ENCODE peak calls at places on chromosomes 2 and 18, in four cellular contexts. E is NCI-H146, T is prostate gland, N is GM10248. Y is an unnamed sample.

GRCh38 chr18:9380571-9381390 is 46.2 kb downstream of the TWSG1 start:
- DNase-seq in E (peak; percentile 97), T (no peak), N (no peak), Y (peak; percentile 58)

GRCh38 chr2:180698668-180699067 is 281.7 kb upstream of the UBE2E3 start:
- DNase-seq in E (no peak), T (no peak), N (no peak), Y (no peak)

GRCh38 chr2:120842456-120843439 is 107.1 kb downstream of the GLI2 start:
- DNase-seq in E (no peak), T (no peak), N (no peak), Y (no peak)

GRCh38 chr2:196963043-196963442 is 36.5 kb upstream of the PGAP1 start:
- DNase-seq in E (no peak), T (no peak), N (no peak), Y (no peak)

GRCh38 chr2:202104286-202104870 is 31.3 kb downstream of the KIAA2012 start:
- DNase-seq in E (peak; percentile 10), T (no peak), N (peak; percentile 43), Y (peak; percentile 76)

GRCh38 chr2:191670076-191670475 is 7.9 kb upstream of the NABP1 start:
- DNase-seq in E (no peak), T (no peak), N (no peak), Y (no peak)

GRCh38 chr2:159506179-159506578 is 110.2 kb downstream of the BAZ2B start:
- DNase-seq in E (no peak), T (no peak), N (no peak), Y (no peak)

GRCh38 chr2:138486347-138487198 is 15.0 kb upstream of the SPOPL start:
- DNase-seq in E (no peak), T (no peak), N (no peak), Y (no peak)

GRCh38 chr2:44793322-44793870 is 148.1 kb upstream of the SIX3 start:
- DNase-seq in E (no peak), T (no peak), N (no peak), Y (peak; percentile 67)

GRCh38 chr2:24434576-24434975 is 56.5 kb upstream of the NCOA1 start:
- DNase-seq in E (no peak), T (no peak), N (no peak), Y (no peak)

GRCh38 chr18:12076424-12077140 is 17.1 kb upstream of the ANKRD62 start:
- DNase-seq in E (peak; percentile 74), T (no peak), N (no peak), Y (peak; percentile 70)

GRCh38 chr2:31107588-31108300 is 30.5 kb downstream of the GALNT14 start:
- DNase-seq in E (no peak), T (no peak), N (no peak), Y (no peak)

GRCh38 chr2:156513219-156513618 is 77.0 kb downstream of the GPD2 start:
- DNase-seq in E (no peak), T (no peak), N (no peak), Y (no peak)

GRCh38 chr2:113148606-113149552 is 21.5 kb downstream of the IL1RN start:
- DNase-seq in E (no peak), T (no peak), N (no peak), Y (no peak)

GRCh38 chr2:187654535-187654934 is 100.3 kb upstream of the TFPI start:
- DNase-seq in E (peak; percentile 66), T (no peak), N (no peak), Y (peak; percentile 43)

GRCh38 chr18:79379931-79380815 is 15.6 kb upstream of the NFATC1 start:
- DNase-seq in E (no peak), T (no peak), N (no peak), Y (peak; percentile 42)

GRCh38 chr2:30273574-30273929 is 42.2 kb downstream of the LBH start:
- DNase-seq in E (no peak), T (no peak), N (no peak), Y (no peak)

GRCh38 chr2:72579595-72580180 is 246.1 kb downstream of the EXOC6B start:
- DNase-seq in E (peak; percentile 60), T (no peak), N (peak; percentile 18), Y (peak; percentile 8)

GRCh38 chr2:42929985-42930581 is 137.7 kb upstream of the HAAO start:
- DNase-seq in E (peak; percentile 12), T (no peak), N (no peak), Y (no peak)

GRCh38 chr2:96541326-96541725 is 4.8 kb downstream of the ARID5A start:
- DNase-seq in E (no peak), T (no peak), N (no peak), Y (no peak)

GRCh38 chr18:8730080-8730827 is 24.9 kb downstream of the MTCL1 start:
- DNase-seq in E (peak; percentile 95), T (peak; percentile 35), N (no peak), Y (no peak)

GRCh38 chr2:20666364-20667150 is at the start of gene GDF7:
- DNase-seq in E (peak; percentile 31), T (no peak), N (no peak), Y (peak; percentile 60)

GRCh38 chr2:30249354-30249753 is 18.0 kb downstream of the LBH start:
- DNase-seq in E (no peak), T (no peak), N (no peak), Y (no peak)

GRCh38 chr2:155994315-155994714 is 338.2 kb downstream of the NR4A2 start:
- DNase-seq in E (no peak), T (no peak), N (no peak), Y (no peak)

GRCh38 chr2:65435625-65436168 is 3.3 kb upstream of the SPRED2 start:
- DNase-seq in E (peak; percentile 87), T (peak; percentile 86), N (peak; percentile 83), Y (peak; percentile 91)

GRCh38 chr2:44807344-44808025 is 134.0 kb upstream of the SIX3 start:
- DNase-seq in E (no peak), T (no peak), N (no peak), Y (no peak)

GRCh38 chr2:152875832-152876669 is 157.6 kb downstream of the ARL6IP6 start:
- DNase-seq in E (peak; percentile 18), T (no peak), N (no peak), Y (no peak)

GRCh38 chr2:28801726-28802125 is 8.9 kb upstream of the SPDYA start:
- DNase-seq in E (no peak), T (no peak), N (no peak), Y (no peak)

GRCh38 chr2:138207531-138207930 is 243.3 kb downstream of the HNMT start:
- DNase-seq in E (no peak), T (no peak), N (no peak), Y (no peak)

GRCh38 chr2:226411727-226412360 is 387.8 kb downstream of the IRS1 start:
- DNase-seq in E (no peak), T (no peak), N (no peak), Y (no peak)

GRCh38 chr2:111071480-111072143 is 49.1 kb upstream of the BCL2L11 start:
- DNase-seq in E (peak; percentile 36), T (peak; percentile 38), N (no peak), Y (no peak)

GRCh38 chr18:27377251-27377650 is 192.1 kb upstream of the CHST9 start:
- DNase-seq in E (no peak), T (no peak), N (no peak), Y (no peak)

GRCh38 chr2:222024934-222025890 is 273.6 kb downstream of the PAX3 start:
- DNase-seq in E (peak; percentile 46), T (no peak), N (peak; percentile 17), Y (peak; percentile 27)

GRCh38 chr2:43818761-43819160 is 19.9 kb downstream of the ABCG5 start:
- DNase-seq in E (no peak), T (no peak), N (no peak), Y (no peak)

GRCh38 chr2:158761626-158762025 is 33.5 kb upstream of the DAPL1 start:
- DNase-seq in E (no peak), T (peak; percentile 77), N (no peak), Y (no peak)

GRCh38 chr18:11419336-11419735 is 190.1 kb upstream of the SLC35G4 start:
- DNase-seq in E (no peak), T (no peak), N (no peak), Y (no peak)